ENCODE peak calls at places on chromosomes 11 and 22, in ten cellular contexts. G, F, M, Y, U, B, P, I, O and E are unnamed samples.

GRCh38 chr22:36761553-36762240 is 14.2 kb downstream of the IFT27 start:
- DNase-seq in O (no peak), P (peak; percentile 58), Y (peak; percentile 20), B (no peak), G (no peak), I (no peak), U (no peak), M (no peak), F (no peak), E (no peak)

GRCh38 chr11:62665630-62666258 is 632 bp downstream of the CSKMT start:
- DNase-seq in G (peak; percentile 79), O (peak; percentile 76), U (no peak), M (peak; percentile 70), I (peak; percentile 58), Y (peak; percentile 72), F (peak; percentile 77), P (peak; percentile 51), B (peak; percentile 60), E (peak; percentile 33)

GRCh38 chr22:39240841-39241631 is 3.7 kb downstream of the PDGFB start:
- DNase-seq in G (no peak), F (no peak), B (peak; percentile 61), P (peak; percentile 80), Y (peak; percentile 83), O (peak; percentile 86), M (no peak), I (peak; percentile 73), U (peak; percentile 49), E (no peak)

GRCh38 chr11:61118004-61118403 is 15.7 kb downstream of the CD5 start:
- DNase-seq in P (no peak), B (no peak), G (no peak), I (no peak), O (no peak), M (no peak), F (no peak), U (no peak), Y (peak; percentile 33), E (no peak)

GRCh38 chr11:100687630-100688395 is 725 bp downstream of the ARHGAP42 start:
- DNase-seq in P (peak; percentile 49), Y (peak; percentile 58), B (peak; percentile 46), U (no peak), I (peak; percentile 37), G (peak; percentile 86), F (peak; percentile 89), O (peak; percentile 84), M (peak; percentile 87), E (no peak)

GRCh38 chr22:30878516-30879365 is 89.8 kb downstream of the MORC2 start:
- DNase-seq in G (peak; percentile 28), O (peak; percentile 58), I (no peak), P (no peak), Y (peak; percentile 32), B (no peak), F (no peak), U (no peak), M (peak; percentile 9), E (no peak)

GRCh38 chr11:69614085-69614484 is 26.9 kb upstream of the CCND1 start:
- DNase-seq in O (no peak), F (no peak), M (no peak), P (no peak), G (no peak), U (no peak), B (no peak), Y (no peak), I (no peak), E (no peak)

GRCh38 chr11:47506363-47506762 is 46.6 kb downstream of the CELF1 start:
- DNase-seq in O (no peak), Y (no peak), P (no peak), U (no peak), G (peak; percentile 67), I (no peak), F (no peak), M (peak; percentile 62), B (no peak), E (no peak)

GRCh38 chr11:16448123-16448717 is 91.9 kb upstream of the SOX6 start:
- DNase-seq in B (no peak), Y (no peak), G (peak; percentile 1), F (no peak), U (no peak), I (no peak), P (no peak), M (no peak), O (no peak), E (no peak)

GRCh38 chr11:14614223-14614622 is 29.4 kb upstream of the PDE3B start:
- DNase-seq in M (no peak), I (no peak), U (no peak), Y (no peak), G (no peak), F (no peak), P (no peak), B (no peak), O (no peak), E (no peak)

GRCh38 chr11:128525411-128526243 is 61.7 kb downstream of the ETS1 start:
- DNase-seq in O (no peak), U (peak; percentile 63), G (no peak), M (peak; percentile 47), I (peak; percentile 92), B (no peak), F (no peak), Y (no peak), P (no peak), E (no peak)

GRCh38 chr11:120690406-120690805 is 178.9 kb downstream of the GRIK4 start:
- DNase-seq in P (no peak), I (no peak), B (no peak), F (no peak), G (no peak), U (no peak), M (no peak), Y (no peak), O (no peak), E (no peak)

GRCh38 chr11:128323381-128323780 is 264.0 kb downstream of the ETS1 start:
- DNase-seq in I (peak; percentile 82), G (peak; percentile 53), P (no peak), Y (no peak), U (peak; percentile 57), F (peak; percentile 43), O (peak; percentile 46), B (no peak), M (peak; percentile 51), E (no peak)

GRCh38 chr11:6992457-6993431 is 27.4 kb downstream of the ZNF214 start:
- DNase-seq in U (no peak), P (no peak), Y (no peak), G (peak; percentile 68), O (peak; percentile 11), M (peak; percentile 88), F (peak; percentile 84), I (no peak), B (no peak), E (no peak)

GRCh38 chr11:134476435-134477021 is 64.5 kb upstream of the B3GAT1 start:
- DNase-seq in Y (no peak), B (no peak), I (no peak), U (no peak), M (no peak), P (no peak), O (peak; percentile 62), F (no peak), G (peak; percentile 0), E (no peak)

GRCh38 chr11:134478176-134478575 is 66.1 kb upstream of the B3GAT1 start:
- DNase-seq in O (no peak), F (no peak), B (no peak), P (no peak), M (no peak), U (no peak), Y (no peak), G (no peak), I (no peak), E (no peak)

GRCh38 chr11:134478611-134479010 is 66.6 kb upstream of the B3GAT1 start:
- DNase-seq in B (no peak), G (no peak), P (no peak), U (no peak), O (no peak), Y (no peak), I (no peak), M (no peak), F (no peak), E (no peak)

GRCh38 chr11:134475951-134476350 is 63.9 kb upstream of the B3GAT1 start:
- DNase-seq in G (no peak), U (no peak), F (no peak), B (no peak), O (no peak), I (no peak), P (no peak), M (no peak), Y (no peak), E (no peak)

DNA sequence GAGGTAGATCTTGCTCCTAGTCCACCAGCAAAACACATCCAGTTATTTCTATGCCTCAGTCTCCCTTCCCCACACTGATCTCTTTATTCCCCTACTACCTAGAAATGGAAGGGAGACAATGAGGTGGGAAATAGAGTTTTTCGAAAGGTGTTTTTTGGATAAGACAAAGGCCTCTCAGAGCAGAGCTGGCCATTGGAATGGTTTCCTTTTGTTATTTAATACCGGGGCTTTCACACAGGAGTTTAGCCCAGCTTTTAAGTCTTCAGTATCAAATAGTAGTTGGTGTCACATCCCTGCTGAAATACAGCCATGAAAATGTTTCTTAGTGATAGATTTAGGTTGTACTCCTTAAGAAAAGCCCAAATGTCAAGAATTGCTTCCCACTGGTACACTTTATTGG is 65.4 kb upstream of the B3GAT1 start:
- DNase-seq in F (no peak), G (no peak), B (no peak), U (no peak), Y (no peak), P (no peak), O (no peak), I (no peak), M (no peak), E (no peak)
- H3K9me3 ChIP-seq in F (no peaks in the 10 kb centered on the region), G (no peaks in the 10 kb centered on the region), B (no peaks in the 10 kb centered on the region), U (no peaks in the 10 kb centered on the region), Y (no peaks in the 10 kb centered on the region), P (no peaks in the 10 kb centered on the region), O (no peaks in the 10 kb centered on the region), I (no peaks in the 10 kb centered on the region), M (no peaks in the 10 kb centered on the region), E (no peaks in the 10 kb centered on the region)

GRCh38 chr11:133823211-133823610 is 22.1 kb downstream of the SPATA19 start:
- DNase-seq in F (no peak), G (no peak), B (no peak), O (no peak), Y (no peak), I (no peak), M (no peak), U (no peak), P (no peak), E (no peak)
- H3K9me3 ChIP-seq in F (no peaks in the 10 kb centered on the region), G (no peaks in the 10 kb centered on the region), B (no peaks in the 10 kb centered on the region), O (no peaks in the 10 kb centered on the region), Y (no peaks in the 10 kb centered on the region), I (no peaks in the 10 kb centered on the region), M (no peaks in the 10 kb centered on the region), U (no peaks in the 10 kb centered on the region), P (no peaks in the 10 kb centered on the region), E (no peaks in the 10 kb centered on the region)

GRCh38 chr11:1371026-1371325 is 18.8 kb upstream of the BRSK2 start:
- DNase-seq in U (no peak), O (no peak), P (no peak), G (no peak), M (no peak), I (no peak), F (no peak), B (no peak), Y (no peak), E (no peak)
- H3K9me3 ChIP-seq in U (no peaks in the 10 kb centered on the region), O (no peaks in the 10 kb centered on the region), P (no peaks in the 10 kb centered on the region), G (no peaks in the 10 kb centered on the region), M (no peaks in the 10 kb centered on the region), I (no peaks in the 10 kb centered on the region), F (peaks cover 11% of the 10 kb centered on the region), B (peaks cover 12% of the 10 kb centered on the region), Y (no peaks in the 10 kb centered on the region), E (no peaks in the 10 kb centered on the region)

GRCh38 chr22:48099251-48099650 is 1336.8 kb downstream of the TBC1D22A start:
- DNase-seq in U (no peak), I (no peak), G (no peak), M (no peak), O (no peak), F (no peak), B (no peak), Y (no peak), P (no peak), E (no peak)
- H3K9me3 ChIP-seq in U (no peaks in the 10 kb centered on the region), I (no peaks in the 10 kb centered on the region), G (no peaks in the 10 kb centered on the region), M (no peaks in the 10 kb centered on the region), O (no peaks in the 10 kb centered on the region), F (no peaks in the 10 kb centered on the region), B (no peaks in the 10 kb centered on the region), Y (no peaks in the 10 kb centered on the region), P (no peaks in the 10 kb centered on the region), E (no peaks in the 10 kb centered on the region)